ENCODE peak calls at places on chromosomes 1 and 21, in seven cellular contexts. One of them, this sample, is unnamed.

GRCh38 chr1:66520655-66521054 is 13.3 kb upstream of the SGIP1 start:
- DNase-seq in SJSA1: no peak
- DNase-seq in tibial nerve: no peak
- DNase-seq in psoas muscle: no peak
- DNase-seq in ovary: no peak
- DNase-seq in tibial artery: no peak
- DNase-seq in cardiac muscle cell: no peak
- DNase-seq in this sample: no peak

GRCh38 chr1:180135535-180135934 is 19.1 kb upstream of the QSOX1 start:
- DNase-seq in ovary: no peak
- DNase-seq in cardiac muscle cell: no peak
- DNase-seq in psoas muscle: no peak
- DNase-seq in SJSA1: no peak
- DNase-seq in tibial artery: no peak
- DNase-seq in tibial nerve: no peak
- DNase-seq in this sample: no peak

GRCh38 chr1:206803221-206803730 is 31.0 kb upstream of the IL10 start:
- DNase-seq in SJSA1: no peak
- DNase-seq in tibial artery: no peak
- DNase-seq in tibial nerve: no peak
- DNase-seq in ovary: no peak
- DNase-seq in psoas muscle: no peak
- DNase-seq in cardiac muscle cell: no peak
- DNase-seq in this sample: no peak

GRCh38 chr21:23384679-23385078 is 2222.6 kb downstream of the MRPL39 start:
- DNase-seq in cardiac muscle cell: no peak
- DNase-seq in tibial artery: no peak
- DNase-seq in ovary: no peak
- DNase-seq in SJSA1: no peak
- DNase-seq in psoas muscle: no peak
- DNase-seq in tibial nerve: no peak
- DNase-seq in this sample: no peak

GRCh38 chr1:238377280-238377919 is 486.7 kb upstream of the ZP4 start:
- DNase-seq in SJSA1: no peak
- DNase-seq in tibial nerve: no peak
- DNase-seq in ovary: no peak
- DNase-seq in tibial artery: no peak
- DNase-seq in cardiac muscle cell: no peak
- DNase-seq in psoas muscle: no peak
- DNase-seq in this sample: no peak

GRCh38 chr1:225736651-225737097 is 41.0 kb upstream of the SRP9 start:
- DNase-seq in SJSA1: no peak
- DNase-seq in psoas muscle: no peak
- DNase-seq in tibial artery: no peak
- DNase-seq in cardiac muscle cell: no peak
- DNase-seq in ovary: no peak
- DNase-seq in tibial nerve: no peak
- DNase-seq in this sample: no peak

GRCh38 chr1:246795094-246795671 is 71.0 kb downstream of the SCCPDH start:
- DNase-seq in cardiac muscle cell: peak; percentile 22
- DNase-seq in tibial artery: peak; percentile 56
- DNase-seq in tibial nerve: no peak
- DNase-seq in psoas muscle: no peak
- DNase-seq in SJSA1: no peak
- DNase-seq in ovary: no peak
- DNase-seq in this sample: no peak

GRCh38 chr1:164510435-164510834 is 48.5 kb upstream of the PBX1 start:
- DNase-seq in ovary: no peak
- DNase-seq in SJSA1: no peak
- DNase-seq in tibial nerve: no peak
- DNase-seq in psoas muscle: no peak
- DNase-seq in tibial artery: no peak
- DNase-seq in cardiac muscle cell: no peak
- DNase-seq in this sample: no peak

GRCh38 chr1:14907416-14907815 is 246.1 kb upstream of the TMEM51 start:
- DNase-seq in cardiac muscle cell: no peak
- DNase-seq in tibial artery: no peak
- DNase-seq in SJSA1: no peak
- DNase-seq in psoas muscle: no peak
- DNase-seq in ovary: no peak
- DNase-seq in tibial nerve: no peak
- DNase-seq in this sample: no peak

GRCh38 chr1:53909946-53910345 is 16.0 kb downstream of the DIO1 start:
- DNase-seq in tibial nerve: no peak
- DNase-seq in ovary: no peak
- DNase-seq in tibial artery: no peak
- DNase-seq in psoas muscle: no peak
- DNase-seq in cardiac muscle cell: peak; percentile 8
- DNase-seq in SJSA1: no peak
- DNase-seq in this sample: no peak

GRCh38 chr1:161364332-161364731 is 3.3 kb downstream of the CFAP126 start:
- DNase-seq in tibial artery: no peak
- DNase-seq in cardiac muscle cell: no peak
- DNase-seq in tibial nerve: no peak
- DNase-seq in SJSA1: no peak
- DNase-seq in ovary: no peak
- DNase-seq in psoas muscle: no peak
- DNase-seq in this sample: no peak

GRCh38 chr1:20385630-20386029 is 95.0 kb downstream of the VWA5B1 start:
- DNase-seq in psoas muscle: no peak
- DNase-seq in tibial artery: peak; percentile 5
- DNase-seq in tibial nerve: no peak
- DNase-seq in SJSA1: no peak
- DNase-seq in ovary: no peak
- DNase-seq in cardiac muscle cell: no peak
- DNase-seq in this sample: no peak

GRCh38 chr1:1782399-1783221 is 4.3 kb upstream of the NADK start:
- DNase-seq in SJSA1: no peak
- DNase-seq in tibial nerve: peak; percentile 65
- DNase-seq in ovary: peak; percentile 62
- DNase-seq in cardiac muscle cell: peak; percentile 18
- DNase-seq in tibial artery: peak; percentile 87
- DNase-seq in psoas muscle: peak; percentile 79
- DNase-seq in this sample: no peak

GRCh38 chr1:156767879-156768608 is 709 bp downstream of the PRCC start:
- DNase-seq in psoas muscle: peak; percentile 73
- DNase-seq in cardiac muscle cell: peak; percentile 31
- DNase-seq in tibial artery: peak; percentile 76
- DNase-seq in SJSA1: peak; percentile 50
- DNase-seq in ovary: no peak
- DNase-seq in tibial nerve: no peak
- DNase-seq in this sample: no peak

GRCh38 chr1:73674945-73675561 is 522.9 kb downstream of the LRRIQ3 start:
- DNase-seq in tibial artery: no peak
- DNase-seq in cardiac muscle cell: peak; percentile 30
- DNase-seq in tibial nerve: no peak
- DNase-seq in SJSA1: no peak
- DNase-seq in psoas muscle: no peak
- DNase-seq in ovary: no peak
- DNase-seq in this sample: no peak

GRCh38 chr1:67457247-67457646 is 27.0 kb upstream of the SERBP1 start:
- DNase-seq in cardiac muscle cell: no peak
- DNase-seq in tibial nerve: no peak
- DNase-seq in ovary: no peak
- DNase-seq in psoas muscle: no peak
- DNase-seq in SJSA1: no peak
- DNase-seq in tibial artery: no peak
- DNase-seq in this sample: no peak

GRCh38 chr1:7287013-7287412 is 484.1 kb upstream of the VAMP3 start:
- DNase-seq in SJSA1: no peak
- DNase-seq in ovary: no peak
- DNase-seq in psoas muscle: no peak
- DNase-seq in tibial nerve: no peak
- DNase-seq in cardiac muscle cell: no peak
- DNase-seq in tibial artery: no peak
- DNase-seq in this sample: no peak

DNA sequence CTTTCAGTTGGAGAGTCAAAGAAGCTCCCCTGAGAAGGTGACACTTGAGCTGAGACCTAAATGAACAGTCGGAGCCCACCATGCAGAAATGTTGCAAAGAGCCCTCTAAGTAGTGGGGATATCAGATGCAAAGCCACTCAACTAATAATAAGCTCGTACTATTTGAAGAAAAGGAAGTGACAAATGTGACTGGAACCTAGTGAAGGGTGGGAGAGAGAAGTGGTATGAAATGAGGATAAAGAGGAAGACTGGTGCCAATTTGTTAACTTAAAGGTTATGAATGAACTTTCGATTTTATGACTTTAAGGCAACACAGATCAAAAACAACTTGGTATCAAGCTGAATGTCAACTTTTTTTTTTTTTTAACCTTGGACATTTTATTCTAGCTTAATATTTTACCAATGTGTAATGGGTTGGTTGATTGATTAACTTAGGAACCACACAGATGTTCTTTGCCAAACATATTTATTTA is 14.7 kb downstream of the LYPLAL1 start:
- DNase-seq in tibial nerve: no peak
- DNase-seq in SJSA1: no peak
- DNase-seq in ovary: no peak
- DNase-seq in tibial artery: no peak
- DNase-seq in psoas muscle: no peak
- DNase-seq in cardiac muscle cell: peak; percentile 24
- DNase-seq in this sample: no peak
- H3K27ac ChIP-seq in tibial nerve: no peak overlapping the region
- H3K27ac ChIP-seq in SJSA1: peak overlapping the region; percentile 76
- H3K27ac ChIP-seq in ovary: no peak overlapping the region
- H3K27ac ChIP-seq in tibial artery: peak overlapping the region; percentile 71
- H3K27ac ChIP-seq in psoas muscle: peak overlapping the region; percentile 43
- H3K27ac ChIP-seq in cardiac muscle cell: peak overlapping the region; percentile 65
- H3K27ac ChIP-seq in this sample: no peak overlapping the region

GRCh38 chr1:224623310-224623714 is 7.2 kb downstream of the CNIH3 start:
- DNase-seq in tibial artery: no peak
- DNase-seq in ovary: no peak
- DNase-seq in SJSA1: peak; percentile 61
- DNase-seq in cardiac muscle cell: no peak
- DNase-seq in psoas muscle: no peak
- DNase-seq in tibial nerve: no peak
- DNase-seq in this sample: no peak

GRCh38 chr1:224626042-224626441 is 9.9 kb downstream of the CNIH3 start:
- DNase-seq in cardiac muscle cell: no peak
- DNase-seq in ovary: no peak
- DNase-seq in tibial nerve: no peak
- DNase-seq in psoas muscle: no peak
- DNase-seq in tibial artery: no peak
- DNase-seq in SJSA1: no peak
- DNase-seq in this sample: no peak

GRCh38 chr1:224623743-224624333 is 7.7 kb downstream of the CNIH3 start:
- DNase-seq in ovary: no peak
- DNase-seq in tibial artery: no peak
- DNase-seq in cardiac muscle cell: no peak
- DNase-seq in SJSA1: peak; percentile 90
- DNase-seq in tibial nerve: no peak
- DNase-seq in psoas muscle: no peak
- DNase-seq in this sample: peak; percentile 29

GRCh38 chr1:224622831-224623230 is 6.7 kb downstream of the CNIH3 start:
- DNase-seq in cardiac muscle cell: no peak
- DNase-seq in tibial nerve: no peak
- DNase-seq in tibial artery: no peak
- DNase-seq in ovary: no peak
- DNase-seq in SJSA1: no peak
- DNase-seq in psoas muscle: no peak
- DNase-seq in this sample: no peak

GRCh38 chr1:224624432-224624831 is 8.3 kb downstream of the CNIH3 start:
- DNase-seq in SJSA1: no peak
- DNase-seq in cardiac muscle cell: no peak
- DNase-seq in tibial nerve: no peak
- DNase-seq in psoas muscle: no peak
- DNase-seq in tibial artery: no peak
- DNase-seq in ovary: no peak
- DNase-seq in this sample: no peak
- H3K27ac ChIP-seq in SJSA1: peak overlapping the region; percentile 5
- H3K27ac ChIP-seq in cardiac muscle cell: no peak overlapping the region
- H3K27ac ChIP-seq in tibial nerve: no peak overlapping the region
- H3K27ac ChIP-seq in psoas muscle: no peak overlapping the region
- H3K27ac ChIP-seq in tibial artery: no peak overlapping the region
- H3K27ac ChIP-seq in ovary: no peak overlapping the region
- H3K27ac ChIP-seq in this sample: peak overlapping the region; percentile 51

GRCh38 chr1:228424685-228425660 is 8.3 kb upstream of the TRIM17 start:
- DNase-seq in ovary: no peak
- DNase-seq in tibial nerve: no peak
- DNase-seq in SJSA1: no peak
- DNase-seq in tibial artery: no peak
- DNase-seq in cardiac muscle cell: no peak
- DNase-seq in psoas muscle: no peak
- DNase-seq in this sample: no peak

GRCh38 chr1:228417061-228417460 is 400 bp upstream of the TRIM17 start:
- DNase-seq in psoas muscle: no peak
- DNase-seq in SJSA1: no peak
- DNase-seq in tibial nerve: no peak
- DNase-seq in tibial artery: no peak
- DNase-seq in ovary: peak; percentile 38
- DNase-seq in cardiac muscle cell: no peak
- DNase-seq in this sample: no peak

GRCh38 chr1:228423399-228424053 is 6.9 kb upstream of the TRIM17 start:
- DNase-seq in psoas muscle: no peak
- DNase-seq in tibial artery: no peak
- DNase-seq in SJSA1: no peak
- DNase-seq in ovary: no peak
- DNase-seq in cardiac muscle cell: no peak
- DNase-seq in tibial nerve: no peak
- DNase-seq in this sample: no peak

GRCh38 chr1:228417471-228418203 is 976 bp upstream of the TRIM17 start:
- DNase-seq in psoas muscle: no peak
- DNase-seq in cardiac muscle cell: no peak
- DNase-seq in tibial nerve: no peak
- DNase-seq in SJSA1: no peak
- DNase-seq in tibial artery: no peak
- DNase-seq in ovary: peak; percentile 29
- DNase-seq in this sample: peak; percentile 57

GRCh38 chr1:228420968-228421826 is 4.5 kb upstream of the TRIM17 start:
- DNase-seq in tibial artery: no peak
- DNase-seq in SJSA1: no peak
- DNase-seq in psoas muscle: no peak
- DNase-seq in ovary: no peak
- DNase-seq in cardiac muscle cell: no peak
- DNase-seq in tibial nerve: no peak
- DNase-seq in this sample: no peak
- H3K27ac ChIP-seq in tibial artery: no peak overlapping the region
- H3K27ac ChIP-seq in SJSA1: no peak overlapping the region
- H3K27ac ChIP-seq in psoas muscle: no peak overlapping the region
- H3K27ac ChIP-seq in ovary: no peak overlapping the region
- H3K27ac ChIP-seq in cardiac muscle cell: no peak overlapping the region
- H3K27ac ChIP-seq in tibial nerve: no peak overlapping the region
- H3K27ac ChIP-seq in this sample: no peak overlapping the region

DNA sequence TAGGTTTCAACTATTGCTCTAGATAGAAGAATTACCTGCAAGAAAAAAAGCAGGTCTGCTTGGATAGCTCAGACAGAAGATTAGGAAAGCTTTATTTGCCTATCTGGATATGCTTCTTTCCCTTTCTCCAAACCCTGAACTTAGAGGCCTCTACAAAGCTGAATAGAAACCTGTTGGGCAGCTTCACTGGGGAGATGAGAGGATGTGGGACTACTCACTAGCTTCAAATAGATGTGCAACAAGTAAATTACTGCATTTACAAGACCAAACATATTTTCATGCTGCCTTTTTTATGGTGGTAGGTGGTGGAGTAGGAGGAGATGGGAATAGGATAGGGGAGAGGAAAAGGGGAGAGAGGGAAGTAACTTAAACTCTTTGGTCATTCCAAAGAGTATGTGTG is 6.4 kb downstream of the CLCA2 start:
- DNase-seq in psoas muscle: no peak
- DNase-seq in tibial nerve: no peak
- DNase-seq in ovary: no peak
- DNase-seq in tibial artery: no peak
- DNase-seq in SJSA1: no peak
- DNase-seq in cardiac muscle cell: no peak
- DNase-seq in this sample: peak; percentile 55
- H3K27ac ChIP-seq in psoas muscle: peak overlapping the region; percentile 58
- H3K27ac ChIP-seq in tibial nerve: no peak overlapping the region
- H3K27ac ChIP-seq in ovary: no peak overlapping the region
- H3K27ac ChIP-seq in tibial artery: peak overlapping the region; percentile 56
- H3K27ac ChIP-seq in SJSA1: no peak overlapping the region
- H3K27ac ChIP-seq in cardiac muscle cell: no peak overlapping the region
- H3K27ac ChIP-seq in this sample: peak overlapping the region; percentile 98